ENCODE peak calls at places on chromosome X, in eight cellular contexts. D, W, Q, T, R, S, P and N are unnamed samples.
A peak's percentile ranks its signal among the peaks of the same experiment; 100 is the strongest.

GRCh38 chrX:40087574-40088298 is 10.0 kb downstream of the BCOR start:
- DNase-seq in D (no peak), W (no peak), Q (no peak), T (no peak), R (no peak), S (no peak), P (no peak), N (no peak)

GRCh38 chrX:148609766-148610698 is 109.6 kb downstream of the AFF2 start:
- DNase-seq in D (no peak), W (peak; percentile 57), Q (no peak), T (no peak), R (no peak), S (no peak), P (no peak), N (no peak)

GRCh38 chrX:3520458-3520857 is 174.0 kb upstream of the MXRA5 start:
- DNase-seq in D (no peak), W (no peak), Q (no peak), T (no peak), R (no peak), S (no peak), P (no peak), N (no peak)

GRCh38 chrX:21412029-21412428 is 37.8 kb downstream of the CNKSR2 start:
- DNase-seq in D (no peak), W (peak; percentile 73), Q (no peak), T (no peak), R (no peak), S (no peak), P (no peak), N (no peak)

GRCh38 chrX:6363193-6363592 is 134.5 kb upstream of the NLGN4X start:
- DNase-seq in D (no peak), W (peak; percentile 1), Q (no peak), T (no peak), R (no peak), S (no peak), P (no peak), N (no peak)

GRCh38 chrX:136725446-136726104 is 55.2 kb downstream of the ARHGEF6 start:
- DNase-seq in D (no peak), W (peak; percentile 33), Q (peak; percentile 29), T (no peak), R (peak; percentile 23), S (peak; percentile 20), P (peak; percentile 67), N (no peak)

GRCh38 chrX:3268804-3269203 is 77.6 kb downstream of the MXRA5 start:
- DNase-seq in D (no peak), W (peak; percentile 52), Q (no peak), T (no peak), R (no peak), S (no peak), P (no peak), N (no peak)

GRCh38 chrX:135484636-135485289 is 35.7 kb upstream of the INTS6L start:
- DNase-seq in D (no peak), W (peak; percentile 19), Q (peak; percentile 32), T (no peak), R (no peak), S (no peak), P (peak; percentile 42), N (no peak)

GRCh38 chrX:120380699-120381098 is 18.8 kb downstream of the ATP1B4 start:
- DNase-seq in D (no peak), W (peak; percentile 28), Q (no peak), T (no peak), R (no peak), S (no peak), P (peak; percentile 5), N (no peak)

GRCh38 chrX:131830400-131831184 is 192.5 kb upstream of the STK26 start:
- DNase-seq in D (no peak), W (peak; percentile 40), Q (peak; percentile 68), T (no peak), R (peak; percentile 64), S (no peak), P (peak; percentile 83), N (peak; percentile 79)
- TF ChIP-seq CTCF in D (peak; percentile 25), W (peak; percentile 30), Q (peak; percentile 41), T (peak; percentile 66), R (peak; percentile 65), S (peak; percentile 26), P (peak; percentile 49), N (peak; percentile 78)

GRCh38 chrX:118325453-118325852 is 20.5 kb upstream of the WDR44 start:
- DNase-seq in D (no peak), W (no peak), Q (no peak), T (no peak), R (no peak), S (no peak), P (peak; percentile 1), N (no peak)
- TF ChIP-seq CTCF in D (no peak), W (peak; percentile 55), Q (peak; percentile 20), T (peak; percentile 15), R (no peak), S (peak; percentile 32), P (peak; percentile 33), N (peak; percentile 47)

GRCh38 chrX:50579955-50580354 is 109.3 kb upstream of the DGKK start:
- DNase-seq in D (no peak), W (peak; percentile 53), Q (peak; percentile 16), T (no peak), R (no peak), S (peak; percentile 11), P (peak; percentile 55), N (peak; percentile 23)
- TF ChIP-seq CTCF in D (peak; percentile 42), W (peak; percentile 68), Q (peak; percentile 56), T (peak; percentile 51), R (peak; percentile 56), S (peak; percentile 56), P (peak; percentile 56), N (peak; percentile 67)

DNA sequence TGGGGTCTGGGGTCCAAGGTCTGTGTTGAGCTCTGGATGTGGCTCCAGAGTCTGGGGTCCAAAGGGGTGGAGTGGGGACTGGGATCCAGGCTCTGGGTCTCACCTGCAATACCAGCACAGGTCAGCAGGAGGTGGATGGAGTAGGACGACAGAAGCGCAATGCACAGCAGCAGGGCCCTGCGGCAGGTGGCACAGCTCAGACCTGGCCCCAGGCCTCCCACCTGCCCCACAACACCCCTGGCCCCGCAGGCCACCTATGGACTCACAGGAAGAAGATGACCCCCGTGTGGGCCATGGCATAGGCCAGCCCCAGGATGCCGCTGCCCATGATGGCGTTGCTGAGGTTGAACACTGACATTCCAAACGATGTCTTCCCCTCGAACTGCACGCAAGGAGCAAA is 3.4 kb downstream of the SLC38A5 start:
- DNase-seq in D (no peak), W (no peak), Q (no peak), T (no peak), R (no peak), S (no peak), P (no peak), N (no peak)
- TF ChIP-seq CTCF in D (no peak), W (no peak), Q (peak; percentile 14), T (no peak), R (no peak), S (peak; percentile 13), P (peak; percentile 29), N (peak; percentile 33)